ENCODE peak calls at places on chromosomes 2 and 18, in ten cellular contexts. Y is colonic mucosa; V is activated CD8-positive, alpha-beta memory T cell treated with anti-CD3 and anti-CD28 coated beads, Interleukin-2, amount 10 ng/mL, durations not matched to agents 7 days and 5 days; A is progenitor cell of endocrine pancreas; H is GM04504; R is sciatic nerve; P is iPS-NIHi11; L is activated CD4-positive, alpha-beta T cell treated with anti-CD3 and anti-CD28 coated beads for 36 hours; K is left ventricle myocardium superior; X is stimulated activated CD4-positive, alpha-beta T cell treated with anti-CD3 and anti-CD28 coated beads, Interleukin-1b, Interleukin-23, amount 100 ng/mL, for 24 hours. E is an unnamed sample.

GRCh38 chr2:44205169-44205568 is 36.5 kb downstream of the PPM1B start:
- DNase-seq in P (no peak), H (no peak), X (no peak), R (no peak), V (no peak), K (no peak), A (no peak), L (no peak), Y (no peak), E (no peak)

GRCh38 chr2:234533631-234534030 is 36.8 kb upstream of the ARL4C start:
- DNase-seq in X (no peak), V (no peak), L (no peak), H (no peak), Y (no peak), K (no peak), R (no peak), A (no peak), P (no peak), E (no peak)

GRCh38 chr18:68985172-68985820 is 187.4 kb downstream of the CCDC102B start:
- DNase-seq in A (no peak), H (no peak), R (no peak), V (no peak), L (no peak), P (no peak), X (no peak), K (no peak), Y (no peak), E (no peak)

GRCh38 chr2:68646303-68646702 is 2.9 kb downstream of the PROKR1 start:
- DNase-seq in R (no peak), V (no peak), K (no peak), A (no peak), L (no peak), Y (no peak), H (no peak), P (no peak), X (no peak), E (no peak)

GRCh38 chr18:73980289-73980979 is 167.2 kb downstream of the FBXO15 start:
- DNase-seq in Y (no peak), X (no peak), A (no peak), R (no peak), P (peak; percentile 67), V (no peak), K (no peak), H (no peak), L (no peak), E (no peak)

GRCh38 chr2:24456610-24457556 is 34.2 kb upstream of the NCOA1 start:
- DNase-seq in L (peak; percentile 53), X (peak; percentile 5), R (peak; percentile 76), K (peak; percentile 79), A (no peak), P (no peak), V (no peak), H (peak; percentile 72), Y (peak; percentile 48), E (no peak)

GRCh38 chr2:45394842-45395241 is 216.2 kb downstream of the SRBD1 start:
- DNase-seq in Y (no peak), L (no peak), P (no peak), R (no peak), V (no peak), A (no peak), X (no peak), K (no peak), H (no peak), E (no peak)

GRCh38 chr2:25671622-25672021 is 1.8 kb downstream of the DTNB start:
- DNase-seq in P (no peak), V (no peak), K (no peak), X (no peak), H (no peak), L (no peak), Y (no peak), R (no peak), A (no peak), E (no peak)

GRCh38 chr18:26397019-26397418 is 151.3 kb downstream of the KCTD1 start:
- DNase-seq in R (no peak), L (no peak), Y (no peak), P (no peak), V (no peak), K (no peak), H (no peak), A (no peak), X (no peak), E (no peak)

GRCh38 chr2:2519381-2519780 is 188.3 kb upstream of the MYT1L start:
- DNase-seq in H (no peak), Y (no peak), R (no peak), V (no peak), K (no peak), X (no peak), A (no peak), P (no peak), L (no peak), E (no peak)

GRCh38 chr2:111704246-111704645 is 179.7 kb downstream of the ANAPC1 start:
- DNase-seq in Y (peak; percentile 15), R (no peak), K (no peak), H (no peak), X (no peak), L (peak; percentile 36), A (no peak), V (peak; percentile 41), P (no peak), E (no peak)

GRCh38 chr18:30044496-30044895 is 998.0 kb downstream of the DSC3 start:
- DNase-seq in K (no peak), H (no peak), Y (no peak), R (no peak), X (no peak), P (no peak), V (no peak), L (no peak), A (no peak), E (no peak)